ENCODE peak calls at places on chromosomes 1 and 21, in nine cellular contexts. L is stimulated activated CD4-positive, alpha-beta T cell treated with anti-CD3 and anti-CD28 coated beads, Interleukin-2, amount 100 ng/mL, for 24 hours; M is testis; W is Calu3; Q is upper lobe of right lung; U is IMR-90; O is PC-9; G is activated T-cell treated with anti-CD3 and anti-CD28 coated beads for 1 hour; J is T follicular helper cell. K is an unnamed sample.

GRCh38 chr1:111563619-111564018 is 56.0 kb upstream of the RAP1A start:
- DNase-seq in L (no peak), M (no peak), W (peak; percentile 2), Q (no peak), U (peak; percentile 90), O (peak; percentile 72), G (no peak), J (no peak), K (no peak)

GRCh38 chr1:57485643-57486042 is 61.8 kb upstream of the DAB1 start:
- DNase-seq in L (no peak), M (no peak), W (no peak), Q (no peak), U (peak; percentile 76), O (no peak), G (no peak), J (no peak), K (no peak)

GRCh38 chr1:196271212-196271947 is 336.9 kb downstream of the KCNT2 start:
- DNase-seq in L (no peak), M (no peak), W (no peak), Q (no peak), U (no peak), O (no peak), G (no peak), J (no peak), K (no peak)

GRCh38 chr1:177228721-177229088 is 57.9 kb downstream of the BRINP2 start:
- DNase-seq in L (no peak), M (no peak), W (no peak), Q (no peak), U (peak; percentile 50), O (no peak), G (no peak), J (no peak), K (no peak)

GRCh38 chr1:6316240-6317100 is 55.6 kb upstream of the GPR153 start:
- DNase-seq in L (no peak), M (no peak), W (no peak), Q (no peak), U (no peak), O (no peak), G (no peak), J (no peak), K (no peak)

GRCh38 chr1:30034627-30035521 is 688.5 kb downstream of the MATN1 start:
- DNase-seq in L (no peak), M (no peak), W (no peak), Q (peak; percentile 47), U (peak; percentile 5), O (no peak), G (no peak), J (no peak), K (no peak)

GRCh38 chr21:16192900-16193299 is 463.1 kb downstream of the USP25 start:
- DNase-seq in L (no peak), M (no peak), W (peak; percentile 2), Q (no peak), U (peak; percentile 20), O (no peak), G (no peak), J (no peak), K (no peak)

GRCh38 chr1:206575165-206575893 is 36.9 kb downstream of the EIF2D start:
- DNase-seq in L (peak; percentile 28), M (peak; percentile 37), W (no peak), Q (no peak), U (peak; percentile 87), O (no peak), G (no peak), J (no peak), K (no peak)

GRCh38 chr1:246012271-246012854 is 494.7 kb downstream of the SMYD3 start:
- DNase-seq in L (no peak), M (no peak), W (peak; percentile 17), Q (no peak), U (peak; percentile 51), O (no peak), G (no peak), J (no peak), K (no peak)

GRCh38 chr1:2353907-2354438 is 37.4 kb downstream of the MORN1 start:
- DNase-seq in L (no peak), M (no peak), W (no peak), Q (no peak), U (no peak), O (no peak), G (no peak), J (no peak), K (no peak)

GRCh38 chr1:109208431-109208830 is 5.3 kb upstream of the SARS1 start:
- DNase-seq in L (no peak), M (no peak), W (no peak), Q (no peak), U (no peak), O (no peak), G (no peak), J (no peak), K (no peak)

GRCh38 chr1:215845224-215845902 is 278.3 kb downstream of the KCTD3 start:
- DNase-seq in L (no peak), M (no peak), W (peak; percentile 35), Q (no peak), U (peak; percentile 92), O (peak; percentile 43), G (no peak), J (no peak), K (no peak)

GRCh38 chr1:67540025-67540732 is 110.0 kb upstream of the SERBP1 start:
- DNase-seq in L (no peak), M (no peak), W (no peak), Q (no peak), U (no peak), O (no peak), G (no peak), J (no peak), K (no peak)

GRCh38 chr1:218299416-218299815 is 14.3 kb downstream of the RRP15 start:
- DNase-seq in L (no peak), M (no peak), W (no peak), Q (no peak), U (peak; percentile 77), O (peak; percentile 37), G (no peak), J (no peak), K (no peak)

GRCh38 chr1:8702121-8702520 is 115.3 kb downstream of the RERE start:
- DNase-seq in L (no peak), M (peak; percentile 56), W (peak; percentile 61), Q (peak; percentile 73), U (no peak), O (peak; percentile 91), G (no peak), J (no peak), K (no peak)

GRCh38 chr1:111174070-111174469 is 26.4 kb downstream of the DENND2D start:
- DNase-seq in L (no peak), M (no peak), W (no peak), Q (no peak), U (no peak), O (no peak), G (no peak), J (no peak), K (no peak)

GRCh38 chr1:94672934-94673333 is 131.4 kb upstream of the F3 start:
- DNase-seq in L (no peak), M (no peak), W (no peak), Q (no peak), U (peak; percentile 99), O (no peak), G (no peak), J (no peak), K (no peak)

GRCh38 chr1:160158031-160158430 is 6.6 kb downstream of the ATP1A4 start:
- DNase-seq in L (no peak), M (no peak), W (no peak), Q (no peak), U (no peak), O (no peak), G (no peak), J (no peak), K (no peak)

GRCh38 chr1:161486806-161487482 is 18.3 kb upstream of the FCGR2A start:
- DNase-seq in L (peak; percentile 49), M (peak; percentile 53), W (peak; percentile 58), Q (no peak), U (peak; percentile 74), O (no peak), G (peak; percentile 19), J (no peak), K (no peak)

GRCh38 chr1:162905759-162906158 is 44.8 kb upstream of the CCDC190 start:
- DNase-seq in L (no peak), M (no peak), W (no peak), Q (no peak), U (peak; percentile 81), O (peak; percentile 77), G (no peak), J (no peak), K (no peak)

GRCh38 chr1:104467590-104467989 is 717.9 kb downstream of the AMY1C start:
- DNase-seq in L (no peak), M (no peak), W (peak; percentile 4), Q (no peak), U (no peak), O (no peak), G (no peak), J (no peak), K (no peak)

GRCh38 chr1:186325239-186325638 is 49.8 kb downstream of the TPR start:
- DNase-seq in L (no peak), M (no peak), W (no peak), Q (no peak), U (peak; percentile 29), O (no peak), G (no peak), J (no peak), K (no peak)